ENCODE peak calls at places on chromosomes 2 and 18, in five cellular contexts. O is bronchial epithelial cell, W is OCI-LY7, Y is endothelial cell of umbilical vein, T is SK-MEL-5. S is an unnamed sample.

GRCh38 chr2:225073198-225073597 is 30.9 kb upstream of the DOCK10 start:
- DNase-seq in O (no peak), W (no peak), Y (no peak), T (no peak), S (no peak)

GRCh38 chr2:47964722-47965434 is 58.6 kb upstream of the FBXO11 start:
- DNase-seq in O (peak), W (no peak), Y (no peak), T (no peak), S (no peak)

GRCh38 chr2:69132960-69133590 is 120.1 kb downstream of the ANTXR1 start:
- DNase-seq in O (peak), W (no peak), Y (no peak), T (no peak), S (no peak)

GRCh38 chr2:56757884-56758545 is 574.2 kb downstream of the CCDC85A start:
- DNase-seq in O (no peak), W (no peak), Y (no peak), T (no peak), S (no peak)

GRCh38 chr18:39841133-39842041 is 2113.6 kb upstream of the PIK3C3 start:
- DNase-seq in O (peak), W (no peak), Y (peak), T (peak), S (peak)

GRCh38 chr2:47617028-47617427 is 165.9 kb upstream of the MSH6 start:
- DNase-seq in O (no peak), W (no peak), Y (no peak), T (no peak), S (no peak)

GRCh38 chr2:92073036-92073814 is 2798.0 kb upstream of the TEKT4 start:
- DNase-seq in O (no peak), W (no peak), Y (no peak), T (no peak), S (no peak)

GRCh38 chr2:240286596-240286995 is 146.1 kb upstream of the OTOS start:
- DNase-seq in O (no peak), W (no peak), Y (no peak), T (no peak), S (no peak)